ENCODE peak calls at places on chromosomes 11 and 22, in nine cellular contexts. E, P, F, W, U, S, X, Y and V are unnamed samples.
A peak's percentile ranks its signal among the peaks of the same experiment; 100 is the strongest.

GRCh38 chr22:28930357-28931007 is 47.1 kb downstream of the ZNRF3 start:
- DNase-seq in X (no peak), U (no peak), W (peak; percentile 22), S (no peak), P (no peak), F (no peak), Y (no peak), E (peak; percentile 30), V (no peak)

GRCh38 chr22:30159561-30160353 is 79.5 kb downstream of the HORMAD2 start:
- DNase-seq in P (peak; percentile 83), E (no peak), X (no peak), Y (no peak), F (peak; percentile 67), U (no peak), S (no peak), W (no peak), V (peak; percentile 73)

GRCh38 chr22:36457688-36458450 is 23.6 kb downstream of the TXN2 start:
- DNase-seq in S (no peak), F (no peak), W (no peak), Y (no peak), U (no peak), X (no peak), E (no peak), P (peak; percentile 45), V (no peak)

GRCh38 chr22:35587896-35588295 is 29.2 kb downstream of the MB start:
- DNase-seq in F (no peak), P (no peak), W (no peak), U (no peak), E (no peak), S (no peak), Y (no peak), X (no peak), V (no peak)

GRCh38 chr11:100208207-100208606 is 478.9 kb upstream of the ARHGAP42 start:
- DNase-seq in S (no peak), W (no peak), U (no peak), X (no peak), F (no peak), Y (no peak), E (no peak), P (no peak), V (no peak)

GRCh38 chr22:25645266-25645665 is 80.8 kb downstream of the GRK3 start:
- DNase-seq in Y (no peak), U (no peak), S (no peak), W (no peak), E (no peak), F (no peak), X (no peak), P (no peak), V (no peak)

GRCh38 chr22:46770151-46770641 is 7.7 kb downstream of the TBC1D22A start:
- DNase-seq in E (no peak), W (no peak), U (no peak), P (no peak), X (no peak), Y (no peak), S (no peak), F (no peak), V (no peak)

GRCh38 chr22:49826603-49827306 is 918 bp downstream of the BRD1 start:
- DNase-seq in E (peak; percentile 47), P (peak; percentile 78), U (peak; percentile 51), X (peak; percentile 66), W (peak; percentile 64), S (peak; percentile 40), F (no peak), Y (no peak), V (peak; percentile 68)

GRCh38 chr11:113926273-113927183 is 21.9 kb downstream of the HTR3B start:
- DNase-seq in P (peak; percentile 30), F (peak; percentile 52), W (no peak), U (no peak), S (no peak), E (no peak), Y (no peak), X (no peak), V (no peak)

GRCh38 chr22:32518351-32518750 is 43.7 kb downstream of the FBXO7 start:
- DNase-seq in P (peak; percentile 5), W (no peak), E (no peak), Y (no peak), X (no peak), F (no peak), S (no peak), U (no peak), V (no peak)

GRCh38 chr11:74318241-74318932 is 6.9 kb upstream of the P4HA3 start:
- DNase-seq in W (no peak), F (peak; percentile 37), S (no peak), E (no peak), X (no peak), Y (no peak), P (peak; percentile 50), U (no peak), V (no peak)

GRCh38 chr11:61753672-61754071 is 1.2 kb downstream of the MYRF start:
- DNase-seq in F (no peak), P (no peak), W (no peak), U (no peak), E (no peak), Y (no peak), S (no peak), X (no peak), V (no peak)

GRCh38 chr22:36360011-36360410 is 27.8 kb downstream of the MYH9 start:
- DNase-seq in P (no peak), Y (no peak), S (no peak), X (no peak), W (no peak), E (peak; percentile 50), F (no peak), U (peak; percentile 79), V (no peak)

GRCh38 chr11:108592591-108593213 is 866 bp downstream of the EXPH5 start:
- DNase-seq in F (peak; percentile 44), E (no peak), U (peak; percentile 47), P (peak; percentile 32), X (peak; percentile 69), Y (no peak), W (no peak), S (peak; percentile 30), V (peak; percentile 55)

GRCh38 chr11:45045692-45046471 is 95.2 kb upstream of the TP53I11 start:
- DNase-seq in Y (peak; percentile 6), P (peak; percentile 87), E (no peak), F (peak; percentile 83), W (no peak), U (no peak), S (no peak), X (no peak), V (peak; percentile 36)

GRCh38 chr11:61021661-61022212 is 50.3 kb downstream of the CD6 start:
- DNase-seq in X (no peak), S (no peak), F (no peak), E (peak; percentile 54), Y (no peak), W (peak; percentile 60), U (peak; percentile 90), P (no peak), V (peak; percentile 56)

GRCh38 chr11:353315-353857 is 15.9 kb upstream of the B4GALNT4 start:
- DNase-seq in Y (no peak), P (peak; percentile 92), X (no peak), W (no peak), U (peak; percentile 58), F (peak; percentile 13), E (no peak), S (no peak), V (peak; percentile 89)
- H2AFZ ChIP-seq in Y (no peak overlapping the region), P (peak overlapping the region; percentile 69), X (peak overlapping the region; percentile 78), W (peak overlapping the region; percentile 27), U (peak overlapping the region; percentile 83), F (peak overlapping the region; percentile 59), E (peak overlapping the region; percentile 2), S (no peak overlapping the region), V (peak overlapping the region; percentile 27)

GRCh38 chr11:73311394-73311869 is 3.4 kb downstream of the ARHGEF17 start:
- DNase-seq in F (no peak), S (no peak), P (no peak), E (no peak), U (no peak), Y (no peak), X (no peak), W (no peak), V (no peak)
- TF ChIP-seq EZH2phosphoT487 in F (no peak), S (no peak), P (no peak), E (no peak), U (no peak), Y (no peak), X (no peak), W (no peak), V (no peak)

DNA sequence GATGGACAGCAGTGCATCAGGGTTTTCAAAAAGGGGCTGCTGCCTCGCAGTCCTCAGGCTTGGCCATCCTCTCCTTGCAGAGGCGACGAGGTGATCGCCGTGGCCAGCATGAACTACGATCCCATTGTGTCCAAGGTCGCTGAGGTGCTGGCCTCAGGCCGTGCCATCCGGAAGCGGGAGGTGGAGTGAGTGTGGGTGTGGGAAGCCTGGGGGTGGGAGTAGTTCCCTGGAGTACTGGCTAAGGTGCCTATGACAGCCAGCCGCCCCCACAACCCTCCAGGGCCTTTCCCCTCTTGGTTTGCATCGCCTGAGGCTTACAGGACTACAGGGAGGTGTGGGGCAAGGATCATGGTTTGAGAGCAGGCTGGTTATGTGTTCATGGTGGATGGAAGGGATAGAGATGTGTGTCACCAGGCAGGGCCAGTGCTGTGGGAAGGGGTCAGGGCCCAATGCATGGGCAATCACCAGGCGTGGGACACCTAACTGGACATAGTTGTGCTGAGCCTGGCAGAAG is 2.1 kb upstream of the LZTR1 start:
- DNase-seq in F (no peak), S (no peak), X (no peak), Y (no peak), P (no peak), U (no peak), E (peak; percentile 15), W (no peak), V (no peak)
- H3K4me3 ChIP-seq in F (no peak overlapping the region), S (no peak overlapping the region), X (no peak overlapping the region), Y (no peak overlapping the region), P (peak overlapping the region; percentile 17), U (peak overlapping the region; percentile 55), E (peak overlapping the region; percentile 27), W (no peak overlapping the region), V (no peak overlapping the region)

GRCh38 chr11:18322818-18323570 is 627 bp downstream of the GTF2H1 start:
- DNase-seq in W (no peak), U (peak; percentile 34), F (no peak), P (peak; percentile 28), E (peak; percentile 29), Y (no peak), S (no peak), X (no peak), V (no peak)

GRCh38 chr11:18321622-18321990 is 334 bp downstream of the HPS5 start:
- DNase-seq in F (peak; percentile 10), E (no peak), Y (no peak), X (peak; percentile 9), S (no peak), U (peak; percentile 17), W (peak; percentile 41), P (peak; percentile 56), V (no peak)

GRCh38 chr11:18321991-18322711 is at the start of the genes GTF2H1 and HPS5:
- DNase-seq in W (peak; percentile 99), P (peak; percentile 99), U (peak; percentile 99), F (peak; percentile 97), E (peak; percentile 98), S (peak; percentile 99), Y (peak; percentile 98), X (peak; percentile 95), V (peak; percentile 99)

GRCh38 chr11:18319914-18320313 is 2.0 kb downstream of the HPS5 start:
- DNase-seq in S (no peak), Y (no peak), W (no peak), P (no peak), F (no peak), X (no peak), U (no peak), E (no peak), V (no peak)

DNA sequence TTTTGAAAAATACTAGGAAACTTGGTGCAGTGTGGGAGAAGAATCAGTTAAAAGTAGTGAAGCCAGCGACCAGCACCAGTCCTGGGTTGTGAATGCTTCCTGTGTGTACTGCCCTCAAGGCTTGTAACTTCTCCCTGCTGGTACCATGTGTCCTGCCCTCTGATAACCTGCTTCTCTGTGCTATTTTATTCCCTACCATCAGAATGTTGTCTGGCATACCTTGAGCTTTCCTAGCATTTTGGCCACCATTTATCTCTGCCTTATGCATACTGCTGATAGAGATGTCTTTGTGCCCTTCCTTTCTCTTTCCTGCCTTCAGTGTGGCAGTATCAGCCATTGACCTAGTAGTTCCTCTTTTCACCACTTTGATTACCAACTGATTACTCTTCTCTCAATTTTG is 2.0 kb downstream of the GTF2H1 start:
- DNase-seq in X (no peak), P (no peak), W (peak; percentile 19), U (no peak), F (no peak), Y (no peak), S (no peak), E (no peak), V (no peak)
- H2AFZ ChIP-seq in X (no peak overlapping the region), P (no peak overlapping the region), W (no peak overlapping the region), U (no peak overlapping the region), F (no peak overlapping the region), Y (no peak overlapping the region), S (no peak overlapping the region), E (no peak overlapping the region), V (no peak overlapping the region)